ENCODE peak calls at places on chromosomes 12 and 14, in nine cellular contexts. H is ascending aorta, W is lower lobe of right lung, B is GM12865, X is fibroblast of pulmonary artery, T is left ventricle myocardium inferior, P is lung, Q is OCI-LY7, I is testis. N is an unnamed sample.
A peak's percentile ranks its signal among the peaks of the same experiment; 100 is the strongest.

GRCh38 chr14:88986146-88986841 is 161.8 kb downstream of the TTC8 start:
- DNase-seq in P (peak; percentile 31), X (peak; percentile 78), W (no peak), B (no peak), H (no peak), Q (no peak), T (peak; percentile 18), I (no peak), N (peak; percentile 58)

GRCh38 chr14:69528143-69528542 is 43.6 kb downstream of the PLEKHD1 start:
- DNase-seq in B (no peak), H (no peak), P (no peak), Q (no peak), T (no peak), X (no peak), W (no peak), I (no peak), N (no peak)

GRCh38 chr12:48004941-48005749 is 869 bp upstream of the COL2A1 start:
- DNase-seq in P (no peak), H (no peak), W (no peak), T (no peak), B (no peak), Q (no peak), I (no peak), X (no peak), N (no peak)

GRCh38 chr12:52687527-52688385 is 7.5 kb upstream of the KRT1 start:
- DNase-seq in W (no peak), Q (no peak), B (no peak), H (no peak), T (no peak), X (no peak), P (no peak), I (no peak), N (no peak)

GRCh38 chr14:95713596-95714371 is at the start of gene TCL1A:
- DNase-seq in W (no peak), X (no peak), H (no peak), P (no peak), I (peak; percentile 58), T (no peak), Q (peak; percentile 93), B (peak; percentile 91), N (no peak)

GRCh38 chr14:20697273-20698017 is 8.9 kb downstream of the ANG start:
- DNase-seq in W (peak; percentile 61), X (peak; percentile 85), P (peak; percentile 71), T (peak; percentile 39), H (no peak), B (peak; percentile 78), Q (peak; percentile 75), I (peak; percentile 81), N (no peak)

GRCh38 chr12:96219700-96220206 is 25.6 kb downstream of the ELK3 start:
- DNase-seq in Q (no peak), T (no peak), H (peak; percentile 63), I (no peak), P (peak; percentile 87), W (peak; percentile 87), B (no peak), X (peak; percentile 92), N (peak; percentile 93)

GRCh38 chr12:75816892-75817291 is 214.7 kb downstream of the PHLDA1 start:
- DNase-seq in Q (peak; percentile 43), W (no peak), P (no peak), X (peak; percentile 76), T (no peak), I (no peak), B (no peak), H (no peak), N (no peak)

GRCh38 chr14:59342516-59343484 is 122.4 kb downstream of the GPR135 start:
- DNase-seq in B (no peak), P (no peak), Q (no peak), W (no peak), X (peak; percentile 57), H (no peak), I (no peak), T (peak; percentile 45), N (no peak)

GRCh38 chr14:93014038-93015023 is 91.4 kb downstream of the CHGA start:
- DNase-seq in Q (no peak), T (no peak), W (no peak), H (no peak), P (no peak), B (no peak), X (no peak), I (no peak), N (no peak)

GRCh38 chr14:80930836-80931389 is 10.6 kb downstream of the CEP128 start:
- DNase-seq in Q (peak; percentile 94), I (no peak), W (no peak), T (no peak), B (peak; percentile 94), P (no peak), H (no peak), X (peak; percentile 86), N (peak; percentile 70)

DNA sequence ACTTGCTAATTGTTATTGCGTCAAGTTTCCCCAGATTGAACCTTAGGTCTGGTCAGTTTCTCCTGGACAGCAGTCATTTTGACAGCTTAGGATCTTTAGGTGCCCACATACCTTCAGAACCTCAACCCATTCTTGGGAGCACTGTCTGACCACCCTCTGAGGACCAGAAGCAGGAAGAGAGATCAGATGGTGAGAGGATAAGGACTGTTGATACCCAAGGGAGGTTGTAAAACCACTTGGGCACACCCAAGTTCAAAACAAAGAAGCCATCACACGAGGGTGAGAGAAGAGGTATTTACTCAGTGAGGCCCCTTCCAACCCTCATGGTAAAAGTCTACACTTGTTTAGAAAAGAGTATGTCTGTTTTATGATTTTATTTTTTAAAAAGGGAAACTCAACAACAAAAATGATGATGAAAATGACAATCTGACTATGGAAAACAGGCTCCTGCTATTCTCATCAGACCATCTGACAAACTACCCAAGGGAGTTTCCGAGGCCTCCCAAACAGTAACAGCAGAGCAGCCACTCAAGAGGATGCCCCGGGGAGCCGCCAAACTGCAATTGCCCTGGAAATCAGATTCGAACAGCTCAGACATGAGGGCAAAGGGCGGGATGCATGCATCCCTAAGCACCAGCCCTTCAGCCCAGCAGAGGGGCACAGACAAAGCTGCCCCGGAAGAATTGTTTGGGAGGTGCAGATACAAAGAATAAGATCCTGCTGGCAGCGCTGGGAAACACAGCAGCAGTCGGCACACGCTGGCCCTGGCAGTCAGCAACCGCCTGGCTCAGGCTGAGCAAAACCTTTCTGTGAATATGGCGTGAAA is 162.6 kb upstream of the PLEKHG7 start:
- DNase-seq in W (no peak), X (no peak), T (peak; percentile 27), P (no peak), I (peak; percentile 25), H (no peak), B (peak; percentile 79), Q (peak; percentile 24), N (no peak)
- TF ChIP-seq CTCF in W (no peak), X (no peak), T (peak; percentile 43), P (no peak), I (no peak), H (no peak), B (no peak), Q (no peak), N (no peak)

DNA sequence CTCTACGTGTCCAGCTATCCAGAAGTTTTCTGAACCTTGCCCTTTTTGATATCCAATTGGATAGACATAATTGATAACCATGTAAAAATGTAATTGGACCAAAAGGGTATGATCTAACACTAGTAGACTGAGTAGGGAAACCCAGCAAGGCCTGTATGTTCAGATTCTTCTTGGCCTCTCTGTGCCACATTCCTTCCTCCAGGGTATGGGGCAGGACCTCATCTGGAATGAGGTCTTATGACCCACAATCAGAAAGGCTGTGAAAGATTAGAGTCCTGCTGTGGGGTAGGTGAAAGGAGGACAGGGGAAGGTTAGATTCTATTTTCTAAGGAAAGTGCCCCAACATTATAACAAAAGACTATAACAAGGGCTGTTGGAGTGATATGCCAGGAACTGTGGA is 51.3 kb upstream of the A2ML1 start:
- DNase-seq in X (no peak), I (no peak), Q (no peak), P (no peak), B (no peak), T (no peak), H (no peak), W (no peak), N (no peak)
- TF ChIP-seq CTCF in X (no peak), I (no peak), Q (no peak), P (no peak), B (no peak), T (peak; percentile 8), H (no peak), W (no peak), N (peak; percentile 26)

GRCh38 chr14:50006141-50006540 is 110.2 kb downstream of the VCPKMT start:
- DNase-seq in W (no peak), X (no peak), T (no peak), Q (no peak), P (no peak), H (no peak), B (no peak), I (no peak), N (no peak)

GRCh38 chr14:50002926-50003212 is 110.0 kb downstream of the ARF6 start:
- DNase-seq in Q (no peak), X (no peak), W (no peak), T (no peak), H (no peak), B (no peak), I (no peak), P (no peak), N (no peak)

GRCh38 chr14:50001146-50001998 is 108.5 kb downstream of the ARF6 start:
- DNase-seq in W (peak; percentile 65), X (peak; percentile 70), Q (peak; percentile 80), P (peak; percentile 48), T (no peak), B (peak; percentile 82), I (peak; percentile 77), H (peak; percentile 84), N (no peak)

GRCh38 chr14:50001999-50002925 is 109.4 kb downstream of the ARF6 start:
- DNase-seq in Q (peak; percentile 57), I (no peak), P (no peak), B (peak; percentile 92), W (peak; percentile 56), X (no peak), H (no peak), T (no peak), N (no peak)

DNA sequence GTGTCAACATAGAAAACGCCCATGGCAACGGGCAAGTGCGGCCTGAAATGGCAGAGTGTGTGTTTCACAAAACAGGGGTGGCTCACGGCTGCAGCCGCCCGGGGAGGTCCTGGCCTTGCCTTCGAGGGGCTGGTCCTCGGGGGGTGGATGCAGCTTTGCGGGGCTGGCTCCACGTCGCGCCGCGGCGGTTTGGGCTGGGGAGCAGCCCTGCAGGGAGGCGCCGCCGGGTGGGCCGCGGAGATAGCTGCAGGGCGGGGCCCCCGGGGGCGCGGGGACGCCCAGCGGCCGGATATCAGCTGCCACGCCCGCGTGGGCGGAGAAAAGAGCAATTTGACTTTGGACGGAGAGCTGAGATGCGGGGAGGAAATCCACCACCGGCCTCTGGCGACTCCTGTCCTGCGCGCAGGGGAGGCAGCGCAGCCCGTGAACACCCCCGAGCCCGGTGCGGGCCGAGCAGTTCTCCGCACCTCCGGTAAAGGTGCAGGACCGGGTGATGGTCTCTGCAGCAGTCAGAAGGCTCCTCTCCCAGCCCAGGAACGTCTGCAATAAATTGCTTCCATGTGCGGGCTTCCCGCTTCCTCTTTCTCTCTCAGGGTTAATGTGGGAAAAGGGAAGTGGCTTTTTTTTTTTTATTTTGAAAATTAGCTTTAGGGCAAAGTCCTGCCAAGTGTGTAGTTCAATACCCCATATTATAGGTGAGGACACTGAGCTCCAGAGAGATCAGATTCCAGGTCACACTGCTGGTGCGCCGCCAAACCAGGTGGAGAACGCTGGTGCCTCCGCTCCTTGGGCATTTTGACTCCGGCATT is 110.5 kb downstream of the ARF6 start:
- DNase-seq in Q (peak; percentile 89), W (peak; percentile 93), I (peak; percentile 87), H (peak; percentile 90), P (peak; percentile 87), T (peak; percentile 86), X (peak; percentile 55), B (peak; percentile 93), N (no peak)
- TF ChIP-seq CTCF in Q (peak; percentile 38), W (peak; percentile 44), I (no peak), H (no peak), P (no peak), T (peak; percentile 46), X (no peak), B (peak; percentile 8), N (peak; percentile 12)

GRCh38 chr12:53956251-53956887 is 1.7 kb downstream of the HOXC12 start:
- DNase-seq in I (no peak), B (no peak), H (no peak), T (no peak), Q (no peak), W (no peak), X (no peak), P (no peak), N (no peak)
- TF ChIP-seq CTCF in I (no peak), B (no peak), H (no peak), T (no peak), Q (no peak), W (no peak), X (no peak), P (no peak), N (no peak)

N was measured in AG04450.